ENCODE peak calls at places on chromosomes 5 and 9, in four cellular contexts. T is HepG2, P is K562, N is HCT116. Z is an unnamed sample.

GRCh38 chr5:114438471-114438870 is 76.6 kb downstream of the KCNN2 start:
- DNase-seq in T (no peak), P (no peak), N (no peak), Z (no peak)

GRCh38 chr9:87594662-87595061 is 97.0 kb downstream of the DAPK1 start:
- DNase-seq in T (no peak), P (no peak), N (no peak), Z (no peak)

GRCh38 chr5:132747693-132748440 is 641 bp downstream of the CCNI2 start:
- DNase-seq in T (no peak), P (no peak), N (no peak), Z (no peak)

GRCh38 chr5:130571076-130571475 is 594.0 kb downstream of the HINT1 start:
- DNase-seq in T (no peak), P (no peak), N (no peak), Z (no peak)

GRCh38 chr5:151002250-151002649 is 18.1 kb upstream of the GPX3 start:
- DNase-seq in T (peak; percentile 58), P (peak; percentile 39), N (peak; percentile 28), Z (no peak)

GRCh38 chr5:160464466-160464797 is 42.8 kb downstream of the PTTG1 start:
- DNase-seq in T (no peak), P (no peak), N (no peak), Z (no peak)

GRCh38 chr5:132419517-132420468 is 50.3 kb downstream of the SLC22A5 start:
- DNase-seq in T (peak; percentile 54), P (peak; percentile 87), N (peak; percentile 56), Z (no peak)

GRCh38 chr9:117772960-117773359 is 68.8 kb downstream of the TLR4 start:
- DNase-seq in T (no peak), P (no peak), N (no peak), Z (no peak)

GRCh38 chr5:146461319-146461718 is 14.2 kb downstream of the TCERG1 start:
- DNase-seq in T (no peak), P (no peak), N (no peak), Z (no peak)

GRCh38 chr9:37801959-37802711 is 1.5 kb downstream of the DCAF10 start:
- DNase-seq in T (no peak), P (no peak), N (no peak), Z (no peak)

GRCh38 chr9:105132576-105132975 is 111.9 kb upstream of the SLC44A1 start:
- DNase-seq in T (peak; percentile 43), P (no peak), N (peak; percentile 33), Z (no peak)

GRCh38 chr5:130836729-130837660 is 328.1 kb downstream of the HINT1 start:
- DNase-seq in T (no peak), P (no peak), N (no peak), Z (peak; percentile 10)

GRCh38 chr9:4713849-4714248 is 27.2 kb downstream of the AK3 start:
- DNase-seq in T (no peak), P (no peak), N (no peak), Z (no peak)

GRCh38 chr5:159697536-159697935 is 218.7 kb upstream of the ADRA1B start:
- DNase-seq in T (no peak), P (no peak), N (no peak), Z (no peak)

GRCh38 chr9:6692891-6693361 is 47.4 kb upstream of the GLDC start:
- DNase-seq in T (no peak), P (no peak), N (no peak), Z (no peak)

GRCh38 chr9:23775549-23775948 is 50.5 kb downstream of the ELAVL2 start:
- DNase-seq in T (no peak), P (no peak), N (no peak), Z (no peak)

GRCh38 chr9:105656131-105656921 is 5.9 kb upstream of the TAL2 start:
- DNase-seq in T (no peak), P (peak; percentile 78), N (no peak), Z (no peak)

GRCh38 chr9:20662156-20662555 is 21.9 kb upstream of the FOCAD start:
- DNase-seq in T (no peak), P (no peak), N (no peak), Z (no peak)

GRCh38 chr5:143968071-143968878 is 156.3 kb downstream of the HMHB1 start:
- DNase-seq in T (peak; percentile 22), P (no peak), N (peak; percentile 22), Z (peak; percentile 48)

GRCh38 chr9:89378541-89378940 is 60.2 kb downstream of the SECISBP2 start:
- DNase-seq in T (no peak), P (no peak), N (no peak), Z (no peak)

GRCh38 chr5:116062352-116062751 is 22.5 kb upstream of the COMMD10 start:
- DNase-seq in T (peak; percentile 6), P (no peak), N (no peak), Z (no peak)

GRCh38 chr5:16453609-16454008 is 12.0 kb downstream of the ZNF622 start:
- DNase-seq in T (no peak), P (no peak), N (no peak), Z (no peak)

GRCh38 chr5:98341038-98341710 is 432.3 kb upstream of the RGMB start:
- DNase-seq in T (no peak), P (no peak), N (no peak), Z (no peak)

GRCh38 chr9:32550046-32550608 is 2.0 kb upstream of the SMIM27 start:
- DNase-seq in T (no peak), P (no peak), N (no peak), Z (no peak)

GRCh38 chr9:32552172-32552872 is at the start of the genes SMIM27 and TOPORS:
- DNase-seq in T (peak; percentile 85), P (peak; percentile 74), N (peak; percentile 84), Z (peak; percentile 78)

GRCh38 chr9:32550609-32551490 is 1.3 kb upstream of the SMIM27 start:
- DNase-seq in T (peak; percentile 93), P (peak; percentile 90), N (peak; percentile 23), Z (peak; percentile 52)

GRCh38 chr9:32554107-32554506 is 1.7 kb upstream of the TOPORS start:
- DNase-seq in T (no peak), P (peak; percentile 48), N (no peak), Z (no peak)

GRCh38 chr9:32551491-32552049 is 557 bp upstream of the SMIM27 start:
- DNase-seq in T (peak; percentile 14), P (peak; percentile 22), N (peak; percentile 7), Z (no peak)
- TF ChIP-seq SIN3A in T (no peak), P (no peak), N (peak; percentile 45), Z (no peak)

GRCh38 chr9:18109670-18110069 is 364.3 kb upstream of the ADAMTSL1 start:
- DNase-seq in T (no peak), P (no peak), N (no peak), Z (no peak)

GRCh38 chr9:18115131-18115530 is 358.8 kb upstream of the ADAMTSL1 start:
- DNase-seq in T (no peak), P (no peak), N (no peak), Z (no peak)

GRCh38 chr9:18114559-18114958 is 359.4 kb upstream of the ADAMTSL1 start:
- DNase-seq in T (no peak), P (no peak), N (no peak), Z (no peak)
- H3K27ac ChIP-seq in T (no peak overlapping the region), P (no peak overlapping the region), N (no peak overlapping the region), Z (no peak overlapping the region)

GRCh38 chr5:74429495-74429894 is 211.0 kb downstream of the ENC1 start:
- DNase-seq in T (no peak), P (no peak), N (no peak), Z (no peak)

GRCh38 chr5:74430910-74431309 is 209.6 kb downstream of the ENC1 start:
- DNase-seq in T (no peak), P (no peak), N (no peak), Z (no peak)

GRCh38 chr5:74434124-74434899 is 206.2 kb downstream of the ENC1 start:
- DNase-seq in T (no peak), P (no peak), N (no peak), Z (no peak)

GRCh38 chr5:74432240-74432639 is 208.3 kb downstream of the ENC1 start:
- DNase-seq in T (no peak), P (no peak), N (no peak), Z (no peak)

DNA sequence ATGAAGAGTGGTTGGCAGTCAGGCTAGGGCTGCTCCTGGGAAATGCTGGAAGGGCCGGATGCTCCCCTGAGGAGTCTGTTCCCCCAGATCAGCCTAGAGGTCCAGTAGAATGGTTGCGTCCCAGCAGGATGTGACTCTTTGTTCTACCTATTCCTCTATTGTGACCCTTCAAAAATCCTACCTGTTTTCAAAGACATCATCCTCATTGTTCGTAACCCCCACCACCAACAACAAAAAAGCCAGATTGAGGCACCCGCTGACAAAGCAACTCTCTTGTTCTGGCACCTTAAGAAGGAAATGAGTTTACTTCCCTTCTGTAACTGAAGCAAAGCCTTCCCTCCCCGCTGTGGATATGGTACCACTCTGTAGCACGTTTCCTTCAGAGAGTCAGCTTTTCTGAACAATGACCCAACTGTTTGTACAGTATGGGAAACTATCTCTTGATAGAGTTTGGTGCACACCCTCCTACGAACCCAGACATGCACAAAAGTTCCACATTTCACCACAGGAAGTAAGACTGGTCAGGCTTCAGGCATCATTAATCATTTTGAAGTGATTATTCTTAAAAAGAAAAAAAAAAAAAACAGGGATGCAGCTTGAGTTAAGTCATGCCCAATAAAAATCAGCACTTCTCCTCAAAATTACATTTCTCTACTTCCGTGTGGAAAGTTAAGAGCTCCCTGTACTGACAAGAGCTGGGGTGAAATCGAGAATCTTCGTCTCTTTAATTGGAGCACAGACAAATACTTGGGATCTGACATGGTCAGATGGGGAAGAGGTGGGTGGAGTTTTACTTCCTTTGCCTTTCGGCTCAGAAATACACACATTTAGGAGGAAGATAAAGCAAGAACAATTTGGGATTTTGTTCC is 207.0 kb downstream of the ENC1 start:
- DNase-seq in T (no peak), P (no peak), N (no peak), Z (no peak)
- TF ChIP-seq TCF7L2 in T (no peak), P (no peak), N (no peak), Z (no peak)

GRCh38 chr5:72167257-72167656 is 60.0 kb downstream of the MAP1B start:
- DNase-seq in T (no peak), P (no peak), N (no peak), Z (no peak)

GRCh38 chr5:72167790-72168189 is 60.5 kb downstream of the MAP1B start:
- DNase-seq in T (no peak), P (no peak), N (no peak), Z (no peak)

GRCh38 chr5:72170101-72170500 is 62.8 kb downstream of the MAP1B start:
- DNase-seq in T (no peak), P (no peak), N (no peak), Z (no peak)

GRCh38 chr5:72163349-72163983 is 56.2 kb downstream of the MAP1B start:
- DNase-seq in T (no peak), P (no peak), N (no peak), Z (no peak)

DNA sequence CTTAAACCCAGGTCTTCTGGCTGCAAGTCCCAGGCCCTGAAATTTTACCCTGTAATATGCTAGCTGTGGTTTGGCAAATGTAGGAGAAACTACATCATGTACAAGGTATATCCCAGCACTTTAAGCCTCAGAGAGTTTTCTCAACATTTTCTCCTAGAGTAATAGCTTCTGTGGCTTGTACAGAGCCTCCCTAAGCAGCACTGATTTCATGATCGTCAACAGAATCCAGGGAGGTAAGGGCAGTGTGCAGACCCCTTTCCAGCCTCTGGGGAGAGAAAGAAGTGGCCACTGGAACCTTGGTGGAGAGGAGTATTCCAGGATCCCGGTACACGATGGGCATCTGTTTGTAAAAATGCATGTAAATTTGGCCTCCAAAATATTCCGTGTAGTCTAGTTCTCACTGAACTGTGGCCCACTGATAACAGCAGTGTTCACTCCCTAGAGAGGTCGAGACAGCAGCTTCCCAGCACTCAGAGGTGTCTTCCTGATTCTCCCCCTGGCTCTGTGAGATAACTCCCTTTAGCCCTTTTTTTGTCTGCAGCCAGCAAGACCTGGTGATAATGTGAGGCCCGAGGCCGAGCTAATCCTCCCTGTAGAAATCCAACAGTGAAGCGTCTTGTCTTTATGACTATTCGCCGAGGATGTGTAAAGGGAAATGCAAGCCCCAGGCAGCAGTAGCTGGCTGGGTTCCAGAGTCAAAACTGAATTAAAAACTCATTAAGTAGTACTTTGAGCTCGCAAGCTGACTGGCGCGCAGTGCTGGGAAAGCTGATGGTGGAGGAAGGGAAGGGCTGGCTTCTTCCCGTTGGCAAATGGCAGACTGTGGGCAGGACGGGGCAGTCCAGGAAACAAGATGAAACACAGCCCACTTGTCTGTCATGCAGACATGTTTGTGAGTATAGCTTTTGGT is 59.0 kb downstream of the MAP1B start:
- DNase-seq in T (no peak), P (peak; percentile 62), N (no peak), Z (no peak)
- TF ChIP-seq SIN3A in T (no peak), P (no peak), N (no peak), Z (no peak)